ENCODE peak calls at places on chromosomes 11 and 22, in six cellular contexts. E is PC-9, N is MM.1S, B is IMR-90, R is endothelial cell of umbilical vein, P is neural progenitor cell. L is an unnamed sample.

GRCh38 chr11:109967121-109967520 is 126.1 kb upstream of the ZC3H12C start:
- DNase-seq in R (no peak), E (no peak), P (no peak), B (no peak), N (no peak), L (no peak)

GRCh38 chr11:125680747-125681146 is at the start of gene ACRV1:
- DNase-seq in N (no peak), B (no peak), P (no peak), E (no peak), R (no peak), L (no peak)

GRCh38 chr11:10379022-10379421 is 74.1 kb downstream of the ADM start:
- DNase-seq in E (no peak), P (peak; percentile 55), B (peak; percentile 50), R (peak; percentile 21), N (peak; percentile 11), L (no peak)

GRCh38 chr22:42074153-42074750 is at the start of gene PHETA2:
- DNase-seq in B (peak; percentile 25), N (no peak), P (peak; percentile 32), R (peak; percentile 49), E (peak; percentile 29), L (peak; percentile 45)

GRCh38 chr11:120079750-120080610 is 57.9 kb downstream of the TRIM29 start:
- DNase-seq in P (no peak), B (no peak), N (no peak), R (no peak), E (no peak), L (no peak)

GRCh38 chr11:67267188-67268035 is 1.1 kb downstream of the GRK2 start:
- DNase-seq in E (peak; percentile 39), P (no peak), R (no peak), N (peak; percentile 91), B (no peak), L (no peak)

GRCh38 chr11:40314327-40314726 is 1145.1 kb downstream of the LRRC4C start:
- DNase-seq in E (no peak), B (peak; percentile 43), R (no peak), P (no peak), N (no peak), L (no peak)

GRCh38 chr11:35304393-35304790 is 115.0 kb downstream of the SLC1A2 start:
- DNase-seq in E (no peak), P (no peak), B (peak; percentile 88), R (no peak), N (no peak), L (peak; percentile 72)

GRCh38 chr11:6321961-6322362 is 1.7 kb upstream of the CAVIN3 start:
- DNase-seq in R (peak; percentile 68), P (peak; percentile 67), N (no peak), B (peak; percentile 82), E (no peak), L (peak; percentile 82)

GRCh38 chr22:38243007-38243775 is 29.6 kb downstream of the TMEM184B start:
- DNase-seq in P (peak; percentile 65), N (no peak), R (no peak), B (peak; percentile 78), E (peak; percentile 48), L (peak; percentile 89)

DNA sequence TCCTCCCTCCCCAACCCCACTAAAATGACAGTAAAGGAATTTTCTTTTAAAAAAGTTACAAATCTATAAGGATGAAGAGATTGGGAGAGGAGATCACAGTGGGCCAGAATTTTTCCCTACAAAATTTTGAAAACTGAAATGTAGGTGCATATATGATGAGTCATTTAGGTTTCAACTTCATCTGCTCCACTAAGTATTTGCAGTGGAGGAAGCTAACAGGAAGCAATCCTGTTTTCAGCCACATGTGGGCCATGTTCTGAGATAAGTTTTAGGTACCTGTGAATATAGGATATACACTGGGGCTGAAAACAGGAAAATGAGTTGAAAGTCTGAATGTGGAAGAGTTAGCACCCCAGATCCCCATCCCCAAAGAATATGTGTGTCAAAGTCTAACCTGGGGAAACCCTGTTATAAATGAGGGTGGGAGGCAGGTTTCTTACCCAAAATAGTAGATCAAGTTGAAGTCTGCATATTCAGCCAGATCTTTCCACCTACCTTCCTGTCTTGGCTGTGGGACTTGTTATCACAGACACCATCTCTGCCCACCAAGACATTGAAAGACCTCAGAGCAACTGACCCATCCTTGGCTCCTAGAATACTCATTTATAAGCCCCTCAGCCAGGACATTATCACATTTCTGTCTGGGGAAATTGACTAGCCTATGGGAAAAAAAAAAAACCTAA is 87.3 kb downstream of the PACS1 start:
- DNase-seq in N (peak; percentile 21), B (peak; percentile 36), R (peak; percentile 20), E (no peak), P (no peak), L (no peak)
- TF ChIP-seq CTCF in N (peak; percentile 10), B (no peak), R (no peak), E (no peak), P (no peak), L (no peak)

GRCh38 chr11:33842236-33842915 is 49.5 kb downstream of the LMO2 start:
- DNase-seq in R (no peak), B (no peak), E (no peak), P (no peak), N (no peak), L (no peak)
- H2AFZ ChIP-seq in R (no peak overlapping the region), B (no peak overlapping the region), E (no peak overlapping the region), P (no peak overlapping the region), N (no peak overlapping the region), L (no peak overlapping the region)

GRCh38 chr11:33987545-33987944 is 64.0 kb upstream of the CAPRIN1 start:
- DNase-seq in P (no peak), N (no peak), R (no peak), E (no peak), B (no peak), L (no peak)
- H3K4me1 ChIP-seq in P (peaks cover 3% of the 10 kb centered on the region), N (no peaks in the 10 kb centered on the region), R (no peaks in the 10 kb centered on the region), E (peaks cover 2% of the 10 kb centered on the region), B (no peaks in the 10 kb centered on the region), L (no peaks in the 10 kb centered on the region)

DNA sequence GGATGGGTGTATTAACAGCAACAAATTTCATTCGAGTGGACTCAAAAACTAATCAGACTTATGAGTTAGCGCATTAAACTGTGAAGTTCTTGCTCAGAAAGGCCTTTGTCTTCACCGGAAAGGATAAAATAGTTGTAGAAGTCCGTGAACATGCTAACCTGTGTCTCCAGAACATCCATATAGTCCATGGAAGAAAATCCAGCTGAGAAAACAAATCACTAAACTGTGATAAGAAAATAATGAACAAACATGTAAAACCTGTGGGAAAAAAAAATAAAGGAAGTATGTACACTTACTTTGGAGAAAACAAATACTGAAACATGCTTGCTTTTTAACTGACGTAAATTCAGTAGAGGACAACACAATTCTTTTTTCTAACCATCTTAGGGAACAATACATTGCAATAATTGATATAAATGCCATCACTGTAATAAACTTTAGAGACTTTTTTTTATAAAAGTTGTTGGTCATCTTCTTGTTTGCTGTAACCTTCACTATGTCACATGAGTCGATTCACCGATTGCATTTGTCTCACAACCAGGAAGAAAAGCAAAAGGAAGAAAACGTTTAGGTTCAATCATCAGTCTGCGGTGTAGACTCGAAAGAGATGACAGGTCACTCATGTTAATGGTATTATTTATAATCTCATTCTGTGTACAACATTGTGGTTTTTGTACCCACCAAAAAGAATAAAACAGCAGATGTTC is 41.9 kb downstream of the MSANTD4 start:
- DNase-seq in P (no peak), E (no peak), B (no peak), R (no peak), N (no peak), L (no peak)
- TF ChIP-seq CTCF in P (no peak), E (no peak), B (no peak), R (no peak), N (no peak), L (no peak)

L was measured in fibroblast of lung.